ENCODE peak calls at places on chromosomes 5 and 9, in four cellular contexts. K, R, W and O are unnamed samples.

GRCh38 chr5:149643781-149644180 is 62.5 kb downstream of the ARHGEF37 start:
- DNase-seq in W (no peak), K (no peak), R (no peak), O (no peak)

GRCh38 chr9:18863821-18864220 is 169.2 kb downstream of the SAXO1 start:
- DNase-seq in K (no peak), W (no peak), R (no peak), O (no peak)

GRCh38 chr5:173239233-173239593 is 4.2 kb upstream of the NKX2-5 start:
- DNase-seq in R (no peak), W (no peak), K (no peak), O (no peak)

GRCh38 chr5:68683632-68684035 is 410.2 kb upstream of the SLC30A5 start:
- DNase-seq in W (peak), R (no peak), K (peak), O (no peak)

GRCh38 chr5:24854350-24854749 is 209.6 kb upstream of the CDH10 start:
- DNase-seq in W (peak), K (peak), R (no peak), O (no peak)

GRCh38 chr5:41410737-41411136 is 99.7 kb downstream of the PLCXD3 start:
- DNase-seq in K (no peak), R (no peak), W (no peak), O (no peak)

GRCh38 chr9:136220017-136220729 is 15.2 kb upstream of the LHX3 start:
- DNase-seq in R (no peak), K (peak), W (peak), O (no peak)

GRCh38 chr5:179732918-179733763 is 519 bp downstream of the MAML1 start:
- DNase-seq in K (peak), R (peak), W (peak), O (peak)

GRCh38 chr9:22165144-22165543 is 156.0 kb upstream of the CDKN2B start:
- DNase-seq in K (peak), R (no peak), W (no peak), O (no peak)

GRCh38 chr9:130290353-130291181 is 25.0 kb downstream of the HMCN2 start:
- DNase-seq in W (no peak), R (no peak), K (no peak), O (no peak)

GRCh38 chr5:127492854-127493738 is 24.3 kb upstream of the PRRC1 start:
- DNase-seq in K (peak), R (no peak), W (peak), O (no peak)

GRCh38 chr5:135887881-135888614 is 7.6 kb downstream of the IL9 start:
- DNase-seq in W (no peak), R (no peak), K (no peak), O (peak)

GRCh38 chr9:124270504-124271335 is 13.0 kb downstream of the NEK6 start:
- DNase-seq in K (no peak), R (no peak), W (no peak), O (no peak)

GRCh38 chr5:66904189-66904588 is 292.4 kb downstream of the CD180 start:
- DNase-seq in W (no peak), R (no peak), K (no peak), O (no peak)

GRCh38 chr5:154355141-154355611 is 90.6 kb upstream of the SAP30L start:
- DNase-seq in K (no peak), R (no peak), W (no peak), O (no peak)

GRCh38 chr5:143341807-143342570 is 61.5 kb downstream of the NR3C1 start:
- DNase-seq in R (no peak), K (peak), W (peak), O (no peak)

GRCh38 chr9:91782711-91783214 is 167.3 kb downstream of the ROR2 start:
- DNase-seq in W (no peak), R (no peak), K (no peak), O (no peak)

GRCh38 chr9:107439991-107440456 is 49.5 kb downstream of the KLF4 start:
- DNase-seq in W (no peak), K (no peak), R (no peak), O (no peak)

GRCh38 chr9:114799441-114799840 is 6.4 kb downstream of the TNFSF15 start:
- DNase-seq in W (no peak), R (no peak), K (no peak), O (peak)

GRCh38 chr5:179310439-179311090 is 34.7 kb downstream of the ADAMTS2 start:
- DNase-seq in K (no peak), W (no peak), R (no peak), O (no peak)

GRCh38 chr9:85742630-85742928 is 825 bp upstream of the AGTPBP1 start:
- DNase-seq in W (peak), R (no peak), K (peak), O (no peak)

GRCh38 chr9:113425072-113425471 is 14.5 kb downstream of the C9orf43 start:
- DNase-seq in W (no peak), R (no peak), K (no peak), O (peak)

GRCh38 chr9:125495137-125496119 is 211.6 kb downstream of the MAPKAP1 start:
- DNase-seq in W (peak), R (no peak), K (peak), O (no peak)

GRCh38 chr9:111621895-111622480 is 9.1 kb upstream of the DNAJC25 start:
- DNase-seq in K (peak), R (no peak), W (peak), O (peak)

GRCh38 chr5:117255211-117256032 is 680.8 kb upstream of the SEMA6A start:
- DNase-seq in K (no peak), R (no peak), W (no peak), O (no peak)

GRCh38 chr5:31886206-31886605 is 247.3 kb downstream of the PDZD2 start:
- DNase-seq in R (no peak), K (no peak), W (no peak), O (peak)

GRCh38 chr9:120267929-120268328 is 312.0 kb downstream of the CDK5RAP2 start:
- DNase-seq in R (no peak), K (peak), W (no peak), O (no peak)

GRCh38 chr5:66986009-66986408 is 210.6 kb downstream of the CD180 start:
- DNase-seq in K (no peak), R (no peak), W (no peak), O (no peak)

GRCh38 chr5:141753971-141754713 is 72.1 kb upstream of the ARAP3 start:
- DNase-seq in R (no peak), K (peak), W (peak), O (peak)

GRCh38 chr9:133327834-133328484 is 8.0 kb downstream of the SURF6 start:
- DNase-seq in R (no peak), K (no peak), W (no peak), O (no peak)

GRCh38 chr9:20512636-20513035 is 109.7 kb downstream of the MLLT3 start:
- DNase-seq in W (no peak), R (no peak), K (peak), O (no peak)

GRCh38 chr5:167908596-167908995 is 382.8 kb upstream of the WWC1 start:
- DNase-seq in R (no peak), W (no peak), K (no peak), O (no peak)

GRCh38 chr9:96255698-96256097 is 46.3 kb downstream of the HSD17B3 start:
- DNase-seq in R (no peak), K (no peak), W (no peak), O (no peak)

GRCh38 chr5:169416583-169417196 is 115.8 kb upstream of the SLIT3 start:
- DNase-seq in K (no peak), W (peak), R (peak), O (no peak)

GRCh38 chr5:57698785-57699184 is 216.2 kb upstream of the ACTBL2 start:
- DNase-seq in W (peak), K (peak), R (no peak), O (no peak)

GRCh38 chr9:79257215-79257614 is 314.6 kb upstream of the TLE4 start:
- DNase-seq in R (no peak), W (no peak), K (no peak), O (peak)

GRCh38 chr5:50440651-50441478 is at the start of gene EMB:
- DNase-seq in K (peak), W (peak), R (no peak), O (peak)
- TF ChIP-seq CTCF in K (peak), W (peak), R (no peak), O (no peak)

DNA sequence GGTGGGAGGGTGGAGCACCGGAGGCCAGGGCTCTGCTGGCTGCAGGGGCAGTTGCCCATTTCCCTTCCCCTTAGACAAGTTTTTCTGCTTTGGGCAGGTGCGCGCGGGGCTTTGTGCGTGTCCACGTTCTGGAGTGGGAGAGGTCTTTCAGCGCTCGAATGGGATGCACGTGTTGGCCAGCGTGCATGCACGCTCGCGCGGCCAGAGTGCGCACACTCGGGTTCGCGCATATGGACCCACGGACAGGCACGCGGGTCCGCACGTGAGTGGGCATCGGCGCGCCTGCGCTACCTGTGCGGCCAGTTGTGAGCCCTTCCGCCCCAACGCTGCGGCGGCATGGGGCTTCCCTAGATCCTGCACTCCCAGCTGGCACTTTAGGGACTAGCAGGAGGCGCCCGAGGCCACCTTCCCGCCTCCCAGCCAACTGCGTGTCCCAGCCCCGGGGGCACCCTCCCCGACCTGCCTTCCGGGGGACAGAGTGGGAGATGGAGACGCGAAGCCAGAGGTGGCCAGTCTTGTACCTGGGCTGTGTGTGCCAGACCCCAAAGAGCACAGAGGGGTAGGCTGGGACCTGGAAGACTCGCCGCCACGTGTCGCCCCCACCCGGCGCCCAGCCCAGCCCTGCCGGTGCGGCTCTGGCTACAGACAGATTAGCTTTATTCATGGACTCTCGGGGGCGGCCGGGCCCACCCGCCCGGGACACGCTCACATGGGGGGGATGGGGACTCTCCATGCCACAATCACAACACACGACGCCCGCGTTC is 9.8 kb upstream of the GPRIN1 start:
- DNase-seq in K (no peak), W (no peak), R (no peak), O (no peak)
- TF ChIP-seq CTCF in K (no peak), W (no peak), R (no peak), O (no peak)

GRCh38 chr9:36213387-36213786 is 22.7 kb downstream of the CLTA start:
- DNase-seq in W (no peak), K (no peak), R (no peak), O (no peak)
- TF ChIP-seq CTCF in W (no peak), K (no peak), R (no peak), O (no peak)

GRCh38 chr5:140116716-140117115 is 2.8 kb downstream of the PURA start:
- DNase-seq in W (peak), R (no peak), K (no peak), O (no peak)
- TF ChIP-seq CTCF in W (peak), R (no peak), K (peak), O (no peak)

DNA sequence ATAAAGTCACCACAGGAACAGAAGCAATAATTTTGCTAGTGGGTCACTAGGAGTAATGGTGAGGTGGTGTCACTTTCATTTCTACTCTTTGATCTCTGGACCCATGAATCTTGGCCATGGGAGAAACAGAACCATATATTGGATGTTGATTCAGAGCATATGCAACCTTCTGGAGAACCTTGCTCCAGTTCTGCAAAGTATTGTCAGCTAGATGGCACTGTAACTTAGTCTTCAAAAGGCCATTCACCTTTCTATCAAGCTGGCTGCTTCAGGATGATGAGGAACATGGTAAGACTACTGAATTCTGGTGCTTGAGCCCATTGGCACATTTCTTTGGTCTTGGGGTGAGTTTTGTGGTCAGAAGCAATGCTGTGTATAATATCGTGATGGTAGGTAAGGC is 129.1 kb upstream of the FBN2 start:
- DNase-seq in R (no peak), K (peak), W (no peak), O (no peak)
- TF ChIP-seq CTCF in R (no peak), K (peak), W (no peak), O (no peak)